ENCODE peak calls at places on chromosomes 6 and 20, in four cellular contexts. A is dorsolateral prefrontal cortex, P is HFFc6, H is right cardiac atrium. D is an unnamed sample.
A peak's percentile ranks its signal among the peaks of the same experiment; 100 is the strongest.

GRCh38 chr6:159998543-159998942 is 29.7 kb downstream of the IGF2R start:
- DNase-seq in A (no peak), H (no peak), P (no peak), D (no peak)

GRCh38 chr6:134894800-134895199 is 55.1 kb downstream of the ALDH8A1 start:
- DNase-seq in H (no peak), P (no peak), A (no peak), D (no peak)

GRCh38 chr6:33949877-33950831 is 146.4 kb upstream of the MLN start:
- DNase-seq in P (no peak), A (no peak), H (no peak), D (no peak)

GRCh38 chr6:148044261-148044731 is 298.3 kb upstream of the SASH1 start:
- DNase-seq in P (no peak), H (no peak), A (no peak), D (no peak)

GRCh38 chr6:83974409-83975050 is 59.0 kb upstream of the MRAP2 start:
- DNase-seq in A (no peak), P (no peak), H (no peak), D (no peak)

GRCh38 chr6:33383427-33384185 is 8.0 kb upstream of the KIFC1 start:
- DNase-seq in A (no peak), H (no peak), P (no peak), D (no peak)

GRCh38 chr6:53327017-53327395 is 21.7 kb downstream of the ELOVL5 start:
- DNase-seq in H (no peak), P (peak; percentile 54), A (no peak), D (no peak)

GRCh38 chr20:22462975-22463914 is 121.1 kb downstream of the FOXA2 start:
- DNase-seq in A (no peak), H (no peak), P (no peak), D (no peak)

GRCh38 chr6:26286168-26286854 is 78.7 kb upstream of the BTN3A2 start:
- DNase-seq in A (peak; percentile 57), H (peak; percentile 78), P (peak; percentile 48), D (peak; percentile 49)

GRCh38 chr6:12024715-12025434 is 12.8 kb downstream of the HIVEP1 start:
- DNase-seq in H (no peak), P (peak; percentile 63), A (no peak), D (no peak)

GRCh38 chr20:63639093-63639860 is 12.4 kb upstream of the GMEB2 start:
- DNase-seq in H (peak; percentile 81), A (no peak), P (no peak), D (no peak)

GRCh38 chr6:34021839-34022190 is 124.1 kb downstream of the GRM4 start:
- DNase-seq in A (no peak), P (no peak), H (no peak), D (no peak)

GRCh38 chr6:4004249-4004648 is 74.7 kb downstream of the FAM217A start:
- DNase-seq in A (no peak), P (no peak), H (no peak), D (no peak)

GRCh38 chr6:36851149-36851614 is 11.9 kb upstream of the CPNE5 start:
- DNase-seq in P (peak; percentile 87), H (no peak), A (no peak), D (no peak)

GRCh38 chr20:59120491-59120890 is 43.1 kb upstream of the ZNF831 start:
- DNase-seq in A (no peak), P (no peak), H (no peak), D (no peak)

GRCh38 chr6:29924731-29925130 is 17.6 kb upstream of the HLA-A start:
- DNase-seq in H (no peak), P (no peak), A (no peak), D (no peak)

GRCh38 chr6:90993771-90994170 is 406.9 kb upstream of the MAP3K7 start:
- DNase-seq in A (no peak), H (no peak), P (no peak), D (no peak)

GRCh38 chr6:4640139-4640538 is 136.1 kb upstream of the CDYL start:
- DNase-seq in H (no peak), A (no peak), P (peak; percentile 10), D (no peak)

GRCh38 chr20:43140719-43141118 is 49.0 kb downstream of the PTPRT start:
- DNase-seq in P (no peak), A (no peak), H (no peak), D (no peak)

GRCh38 chr6:106486236-106486635 is 125.7 kb downstream of the CRYBG1 start:
- DNase-seq in P (no peak), H (no peak), A (no peak), D (no peak)

GRCh38 chr6:56539503-56540105 is 103.1 kb downstream of the DST start:
- DNase-seq in P (no peak), H (no peak), A (no peak), D (no peak)

GRCh38 chr6:15661815-15662245 is 998 bp downstream of the DTNBP1 start:
- DNase-seq in A (no peak), H (no peak), P (no peak), D (no peak)

GRCh38 chr6:158991017-158991723 is 8.8 kb downstream of the RSPH3 start:
- DNase-seq in A (no peak), H (no peak), P (no peak), D (no peak)

GRCh38 chr6:148943451-148943850 is 196.6 kb downstream of the UST start:
- DNase-seq in A (no peak), H (no peak), P (no peak), D (no peak)

GRCh38 chr6:130981409-130981808 is 81.6 kb downstream of the EPB41L2 start:
- DNase-seq in A (no peak), P (peak; percentile 15), H (no peak), D (no peak)

GRCh38 chr6:868212-868611 is 175.3 kb upstream of the EXOC2 start:
- DNase-seq in P (no peak), H (no peak), A (no peak), D (no peak)

D was measured in right lobe of liver.